ENCODE peak calls at places on chromosome X, in six cellular contexts. H is IMR-90, M is cardiac muscle cell, E is uterus, W is transverse colon, X is mesendoderm. C is an unnamed sample.

GRCh38 chrX:34426334-34426733 is 230.8 kb downstream of the TMEM47 start:
- DNase-seq in H (no peak), M (peak; percentile 7), E (no peak), W (no peak), X (peak; percentile 45), C (no peak)

GRCh38 chrX:131227608-131228007 is 61.5 kb downstream of the IGSF1 start:
- DNase-seq in H (no peak), M (no peak), E (no peak), W (no peak), X (no peak), C (no peak)

GRCh38 chrX:34521563-34521962 is 135.5 kb downstream of the TMEM47 start:
- DNase-seq in H (peak; percentile 2), M (no peak), E (no peak), W (no peak), X (peak; percentile 55), C (no peak)

GRCh38 chrX:119272882-119273806 is 37.1 kb downstream of the PGRMC1 start:
- DNase-seq in H (peak; percentile 21), M (peak; percentile 29), E (no peak), W (peak; percentile 46), X (peak; percentile 94), C (no peak)

GRCh38 chrX:64642482-64642881 is 247.2 kb upstream of the MTMR8 start:
- DNase-seq in H (no peak), M (no peak), E (no peak), W (no peak), X (peak; percentile 37), C (no peak)

GRCh38 chrX:106177106-106177981 is 9.2 kb downstream of the PWWP3B start:
- DNase-seq in H (no peak), M (peak; percentile 93), E (peak; percentile 72), W (no peak), X (peak; percentile 83), C (no peak)

GRCh38 chrX:44223150-44223549 is 120.3 kb downstream of the EFHC2 start:
- DNase-seq in H (peak; percentile 38), M (no peak), E (no peak), W (peak; percentile 58), X (no peak), C (no peak)

GRCh38 chrX:84160736-84161135 is 27.3 kb downstream of the RPS6KA6 start:
- DNase-seq in H (no peak), M (no peak), E (no peak), W (no peak), X (no peak), C (no peak)

GRCh38 chrX:68504237-68504636 is 5.4 kb downstream of the YIPF6 start:
- DNase-seq in H (peak; percentile 93), M (no peak), E (no peak), W (no peak), X (no peak), C (no peak)

GRCh38 chrX:8868906-8869305 is 67.7 kb upstream of the FAM9A start:
- DNase-seq in H (peak; percentile 46), M (peak; percentile 10), E (no peak), W (no peak), X (no peak), C (no peak)

GRCh38 chrX:110794601-110795000 is 1.0 kb downstream of the CHRDL1 start:
- DNase-seq in H (no peak), M (no peak), E (no peak), W (no peak), X (no peak), C (no peak)

GRCh38 chrX:46665232-46666162 is 91.9 kb downstream of the CHST7 start:
- DNase-seq in H (peak; percentile 17), M (peak; percentile 60), E (no peak), W (no peak), X (no peak), C (no peak)

GRCh38 chrX:24498975-24499374 is 33.9 kb downstream of the PDK3 start:
- DNase-seq in H (peak; percentile 11), M (peak; percentile 6), E (no peak), W (no peak), X (no peak), C (no peak)

GRCh38 chrX:114626323-114626722 is 42.4 kb downstream of the HTR2C start:
- DNase-seq in H (peak; percentile 3), M (peak; percentile 52), E (no peak), W (no peak), X (no peak), C (no peak)

GRCh38 chrX:112800901-112801775 is 39.5 kb downstream of the AMOT start:
- DNase-seq in H (no peak), M (no peak), E (no peak), W (no peak), X (peak; percentile 45), C (no peak)

GRCh38 chrX:101263766-101264165 is 27.4 kb downstream of the TAF7L start:
- DNase-seq in H (no peak), M (no peak), E (no peak), W (no peak), X (no peak), C (no peak)

GRCh38 chrX:53340852-53341645 is 59.7 kb upstream of the IQSEC2 start:
- DNase-seq in H (no peak), M (no peak), E (no peak), W (no peak), X (no peak), C (no peak)

GRCh38 chrX:67721321-67721720 is 177.5 kb downstream of the AR start:
- DNase-seq in H (no peak), M (no peak), E (no peak), W (no peak), X (no peak), C (no peak)

DNA sequence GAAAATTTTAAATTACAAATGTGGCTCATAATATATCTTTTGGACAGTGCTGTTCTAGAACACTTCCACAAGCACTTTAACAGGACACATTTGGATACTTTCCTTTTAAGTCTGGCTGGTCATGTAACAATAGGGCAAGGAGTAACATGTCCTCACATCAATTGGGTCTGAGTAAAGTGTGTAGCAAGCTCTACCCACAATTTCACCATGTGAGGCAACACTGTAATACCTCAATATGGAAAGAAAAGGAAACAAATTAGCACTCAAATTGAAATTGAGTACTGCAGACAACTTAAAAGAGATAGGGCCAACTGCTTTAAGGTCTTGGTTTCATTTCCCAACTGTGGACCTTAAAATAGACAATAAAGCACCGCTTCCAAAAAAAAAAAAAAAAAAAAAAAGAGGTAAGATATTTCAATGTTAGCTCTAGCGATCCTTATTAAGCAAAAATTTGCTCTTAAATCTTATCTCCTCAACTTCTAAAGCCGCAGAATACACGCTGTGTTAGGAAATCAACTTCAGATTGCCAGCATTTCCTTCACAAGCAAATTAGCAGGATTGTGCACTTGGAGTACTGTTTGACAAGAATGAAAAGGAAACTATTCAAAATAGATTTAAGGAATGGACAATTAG is 1.7 kb downstream of the CASK start:
- DNase-seq in H (peak; percentile 37), M (no peak), E (no peak), W (no peak), X (peak; percentile 13), C (no peak)
- H3K27ac ChIP-seq in H (peak overlapping the region; percentile 81), M (peak overlapping the region; percentile 91), E (peak overlapping the region; percentile 77), W (peak overlapping the region; percentile 93), X (no peak overlapping the region), C (no peak overlapping the region)

GRCh38 chrX:2712890-2713860 is 22.1 kb downstream of the CD99 start:
- DNase-seq in H (no peak), M (no peak), E (no peak), W (no peak), X (no peak), C (no peak)

GRCh38 chrX:2712428-2712827 is 21.3 kb downstream of the CD99 start:
- DNase-seq in H (no peak), M (no peak), E (no peak), W (no peak), X (no peak), C (no peak)

GRCh38 chrX:2714551-2714950 is 23.5 kb downstream of the CD99 start:
- DNase-seq in H (no peak), M (no peak), E (no peak), W (no peak), X (no peak), C (no peak)

GRCh38 chrX:2711441-2711840 is 20.3 kb downstream of the CD99 start:
- DNase-seq in H (no peak), M (no peak), E (no peak), W (no peak), X (no peak), C (no peak)

GRCh38 chrX:2715066-2715600 is 24.0 kb downstream of the CD99 start:
- DNase-seq in H (no peak), M (no peak), E (no peak), W (no peak), X (peak; percentile 95), C (no peak)
- H3K4me1 ChIP-seq in H (peaks cover 2% of the 10 kb centered on the region), M (peaks cover 5% of the 10 kb centered on the region), E (no peaks in the 10 kb centered on the region), W (peaks cover 21% of the 10 kb centered on the region), X (peaks cover 4% of the 10 kb centered on the region), C (peaks cover 2% of the 10 kb centered on the region)

GRCh38 chrX:40166582-40166981 is 68.8 kb upstream of the BCOR start:
- DNase-seq in H (peak; percentile 42), M (no peak), E (peak; percentile 18), W (no peak), X (peak; percentile 5), C (no peak)
- H3K27me3 ChIP-seq in H (peaks cover 20% of the 10 kb centered on the region), M (peaks cover 31% of the 10 kb centered on the region), E (no peaks in the 10 kb centered on the region), W (no peaks in the 10 kb centered on the region), X (peaks cover 10% of the 10 kb centered on the region), C (peaks cover 5% of the 10 kb centered on the region)

GRCh38 chrX:150635952-150636351 is 57.2 kb upstream of the MTMR1 start:
- DNase-seq in H (peak; percentile 84), M (no peak), E (no peak), W (no peak), X (no peak), C (no peak)
- H3K27ac ChIP-seq in H (no peak overlapping the region), M (no peak overlapping the region), E (no peak overlapping the region), W (no peak overlapping the region), X (no peak overlapping the region), C (no peak overlapping the region)

GRCh38 chrX:154719132-154719675 is 31.7 kb downstream of the GAB3 start:
- DNase-seq in H (peak; percentile 85), M (no peak), E (no peak), W (no peak), X (no peak), C (no peak)
- H3K4me1 ChIP-seq in H (no peaks in the 10 kb centered on the region), M (no peaks in the 10 kb centered on the region), E (no peaks in the 10 kb centered on the region), W (no peaks in the 10 kb centered on the region), X (no peaks in the 10 kb centered on the region), C (peaks cover 11% of the 10 kb centered on the region)

DNA sequence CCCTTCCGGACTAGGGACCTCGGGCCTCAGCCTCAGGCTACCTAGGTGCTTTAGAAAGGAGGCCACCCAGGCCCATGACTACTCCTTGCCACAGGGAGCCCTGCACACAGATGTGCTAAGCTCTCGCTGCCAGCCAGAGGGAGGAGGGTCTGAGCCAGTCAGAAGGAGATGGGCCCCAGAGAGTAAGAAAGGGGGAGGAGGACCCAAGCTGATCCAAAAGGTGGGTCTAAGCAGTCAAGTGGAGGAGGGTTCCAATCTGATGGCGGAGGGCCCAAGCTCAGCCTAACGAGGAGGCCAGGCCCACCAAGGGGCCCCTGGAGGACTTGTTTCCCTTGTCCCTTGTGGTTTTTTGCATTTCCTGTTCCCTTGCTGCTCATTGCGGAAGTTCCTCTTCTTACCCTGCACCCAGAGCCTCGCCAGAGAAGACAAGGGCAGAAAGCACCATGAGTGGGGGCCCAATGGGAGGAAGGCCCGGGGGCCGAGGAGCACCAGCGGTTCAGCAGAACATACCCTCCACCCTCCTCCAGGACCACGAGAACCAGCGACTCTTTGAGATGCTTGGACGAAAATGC is at the start of gene WAS:
- DNase-seq in H (no peak), M (no peak), E (no peak), W (peak; percentile 15), X (no peak), C (no peak)
- H3K27me3 ChIP-seq in H (peaks cover 5% of the 10 kb centered on the region), M (no peaks in the 10 kb centered on the region), E (no peaks in the 10 kb centered on the region), W (no peaks in the 10 kb centered on the region), X (no peaks in the 10 kb centered on the region), C (no peaks in the 10 kb centered on the region)

C was measured in lung.